ENCODE peak calls at places on chromosomes 4 and X, in five cellular contexts. C, J, F, Y and E are unnamed samples.

GRCh38 chr4:14871676-14872430 is 130.4 kb upstream of the CPEB2 start:
- DNase-seq in C (no peak), J (no peak), F (no peak), Y (no peak), E (no peak)

GRCh38 chr4:163165217-163166017 is 1.3 kb downstream of the NAF1 start:
- DNase-seq in C (no peak), J (no peak), F (no peak), Y (no peak), E (no peak)

GRCh38 chrX:25015486-25016360 is at the start of gene ARX:
- DNase-seq in C (peak), J (no peak), F (no peak), Y (no peak), E (no peak)

GRCh38 chr4:101356928-101357327 is 9.6 kb upstream of the PPP3CA start:
- DNase-seq in C (peak), J (no peak), F (no peak), Y (no peak), E (no peak)

GRCh38 chrX:35680940-35681346 is 117.2 kb upstream of the MAGEB16 start:
- DNase-seq in C (no peak), J (no peak), F (no peak), Y (no peak), E (no peak)

GRCh38 chr4:56388311-56388710 is 1.0 kb upstream of the AASDH start:
- DNase-seq in C (no peak), J (no peak), F (no peak), Y (no peak), E (no peak)

GRCh38 chr4:42843694-42844093 is 48.8 kb upstream of the GRXCR1 start:
- DNase-seq in C (no peak), J (no peak), F (no peak), Y (no peak), E (no peak)

GRCh38 chrX:49137492-49137891 is 14.0 kb upstream of the GPKOW start:
- DNase-seq in C (no peak), J (no peak), F (no peak), Y (no peak), E (no peak)

GRCh38 chrX:150693782-150694574 is 782 bp downstream of the MTMR1 start:
- DNase-seq in C (peak), J (peak), F (peak), Y (peak), E (peak)

GRCh38 chr4:51830146-51830545 is 12.8 kb upstream of the DCUN1D4 start:
- DNase-seq in C (no peak), J (no peak), F (no peak), Y (no peak), E (no peak)

GRCh38 chrX:130704053-130705038 is 198.7 kb downstream of the ENOX2 start:
- DNase-seq in C (peak), J (no peak), F (no peak), Y (no peak), E (no peak)

GRCh38 chr4:53706422-53707032 is 115.2 kb upstream of the LNX1 start:
- DNase-seq in C (peak), J (no peak), F (no peak), Y (no peak), E (no peak)

GRCh38 chr4:110296892-110297291 is 98.5 kb upstream of the ELOVL6 start:
- DNase-seq in C (no peak), J (no peak), F (no peak), Y (no peak), E (no peak)

GRCh38 chr4:42985971-42986370 is 93.5 kb downstream of the GRXCR1 start:
- DNase-seq in C (no peak), J (no peak), F (no peak), Y (no peak), E (no peak)

GRCh38 chr4:98688416-98689290 is 30.2 kb upstream of the TSPAN5 start:
- DNase-seq in C (peak), J (no peak), F (no peak), Y (no peak), E (peak)

GRCh38 chr4:56931924-56932323 is 24.2 kb downstream of the REST start:
- DNase-seq in C (no peak), J (no peak), F (no peak), Y (no peak), E (no peak)

GRCh38 chrX:65136424-65136823 is 160.2 kb upstream of the ZC4H2 start:
- DNase-seq in C (no peak), J (no peak), F (no peak), Y (no peak), E (no peak)

GRCh38 chrX:134969726-134970125 is 21.1 kb upstream of the SMIM10 start:
- DNase-seq in C (peak), J (no peak), F (no peak), Y (no peak), E (no peak)

GRCh38 chrX:68728186-68728585 is 80.7 kb downstream of the STARD8 start:
- DNase-seq in C (no peak), J (no peak), F (no peak), Y (no peak), E (no peak)

GRCh38 chr4:1598641-1599481 is 85.3 kb downstream of the FAM53A start:
- DNase-seq in C (no peak), J (no peak), F (no peak), Y (no peak), E (no peak)

GRCh38 chr4:77777135-77777777 is 41.9 kb downstream of the CNOT6L start:
- DNase-seq in C (peak), J (no peak), F (no peak), Y (no peak), E (no peak)

GRCh38 chr4:78395642-78396041 is 155.9 kb upstream of the ANXA3 start:
- DNase-seq in C (no peak), J (no peak), F (no peak), Y (no peak), E (no peak)

GRCh38 chrX:40104649-40105015 is 6.9 kb upstream of the BCOR start:
- DNase-seq in C (peak), J (peak), F (no peak), Y (peak), E (no peak)

GRCh38 chr4:77175201-77175610 is 18.2 kb downstream of the CCNG2 start:
- DNase-seq in C (no peak), J (no peak), F (no peak), Y (no peak), E (no peak)

GRCh38 chrX:152819732-152820131 is 10.8 kb downstream of the CETN2 start:
- DNase-seq in C (peak), J (no peak), F (no peak), Y (no peak), E (no peak)

GRCh38 chr4:40316333-40316781 is 18.8 kb upstream of the CHRNA9 start:
- DNase-seq in C (peak), J (no peak), F (no peak), Y (no peak), E (peak)

GRCh38 chrX:110026099-110026844 is 23.4 kb downstream of the TMEM164 start:
- DNase-seq in C (peak), J (no peak), F (no peak), Y (no peak), E (no peak)

GRCh38 chrX:118272237-118272636 is 73.7 kb upstream of the WDR44 start:
- DNase-seq in C (peak), J (no peak), F (no peak), Y (no peak), E (no peak)

GRCh38 chr4:143513314-143514211 is at the start of gene SMARCA5:
- DNase-seq in C (peak), J (peak), F (peak), Y (peak), E (peak)

GRCh38 chr4:143512978-143513313 is 556 bp upstream of the SMARCA5 start:
- DNase-seq in C (no peak), J (no peak), F (no peak), Y (no peak), E (no peak)

GRCh38 chr4:143515905-143516304 is 2.4 kb downstream of the SMARCA5 start:
- DNase-seq in C (no peak), J (no peak), F (no peak), Y (no peak), E (no peak)

GRCh38 chr4:143514432-143514831 is 930 bp downstream of the SMARCA5 start:
- DNase-seq in C (peak), J (peak), F (no peak), Y (peak), E (peak)

GRCh38 chr4:143517764-143518163 is 4.3 kb downstream of the SMARCA5 start:
- DNase-seq in C (no peak), J (no peak), F (no peak), Y (no peak), E (no peak)
- H3K4me3 ChIP-seq in C (no peak), J (no peak), F (no peak), Y (no peak), E (no peak)

GRCh38 chrX:38819163-38819562 is 17.9 kb downstream of the MID1IP1 start:
- DNase-seq in C (no peak), J (no peak), F (no peak), Y (no peak), E (no peak)
- H3K4me3 ChIP-seq in C (no peak), J (no peak), F (no peak), Y (no peak), E (no peak)

GRCh38 chr4:186020793-186021407 is 48.1 kb upstream of the TLR3 start:
- DNase-seq in C (no peak), J (no peak), F (no peak), Y (no peak), E (no peak)
- H3K4me3 ChIP-seq in C (no peak), J (no peak), F (no peak), Y (no peak), E (no peak)

DNA sequence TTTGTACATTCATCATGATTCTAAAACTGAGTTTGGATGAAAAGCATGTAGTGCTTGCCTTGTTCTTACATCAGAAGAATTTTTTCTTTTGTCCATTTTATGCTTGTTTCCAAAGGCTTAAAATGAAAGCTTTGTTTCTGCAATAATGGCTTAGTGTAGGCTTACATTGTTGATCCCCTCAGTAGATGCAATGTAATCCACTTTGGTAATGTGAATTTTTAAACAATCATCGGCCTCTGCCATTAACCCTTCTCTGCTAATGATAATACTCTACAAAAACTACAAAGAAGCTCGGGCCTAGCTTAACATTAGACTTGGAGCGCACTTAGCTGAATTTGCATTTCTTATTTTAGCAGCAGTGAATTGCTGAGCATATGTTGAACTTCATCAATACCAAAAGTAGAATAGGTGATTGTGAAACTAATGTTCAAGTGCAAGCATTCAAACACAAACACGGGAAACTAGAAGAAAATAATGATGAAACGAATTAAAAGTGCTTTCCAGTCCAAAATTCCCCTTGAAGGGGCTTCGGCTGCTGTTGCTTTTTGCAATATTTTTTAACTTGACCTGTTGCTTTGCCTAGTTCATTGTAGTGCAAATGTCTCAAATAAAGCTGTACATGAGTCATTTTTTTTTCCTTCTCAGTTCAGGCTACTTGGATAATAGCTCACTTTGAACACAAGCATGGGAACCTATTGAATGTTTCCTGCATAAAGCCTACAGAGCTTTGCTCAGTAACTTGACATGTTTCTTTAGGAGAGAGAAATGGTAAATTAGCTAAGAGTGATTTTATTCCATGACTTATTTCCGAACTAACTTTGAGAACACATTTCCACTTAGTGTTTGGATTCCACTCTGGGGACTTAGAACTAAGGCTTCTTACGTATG is 66.5 kb downstream of the SLIT2 start:
- DNase-seq in C (peak), J (no peak), F (no peak), Y (no peak), E (no peak)
- H3K4me3 ChIP-seq in C (peak), J (no peak), F (no peak), Y (no peak), E (no peak)

GRCh38 chr4:13645075-13645474 is 17.6 kb upstream of the BOD1L1 start:
- DNase-seq in C (no peak), J (no peak), F (no peak), Y (no peak), E (no peak)

GRCh38 chr4:13642163-13642562 is 14.6 kb upstream of the BOD1L1 start:
- DNase-seq in C (peak), J (no peak), F (no peak), Y (no peak), E (no peak)

GRCh38 chr4:13642576-13642975 is 15.1 kb upstream of the BOD1L1 start:
- DNase-seq in C (peak), J (peak), F (no peak), Y (no peak), E (no peak)

GRCh38 chr4:13641084-13641483 is 13.6 kb upstream of the BOD1L1 start:
- DNase-seq in C (no peak), J (peak), F (no peak), Y (no peak), E (no peak)

DNA sequence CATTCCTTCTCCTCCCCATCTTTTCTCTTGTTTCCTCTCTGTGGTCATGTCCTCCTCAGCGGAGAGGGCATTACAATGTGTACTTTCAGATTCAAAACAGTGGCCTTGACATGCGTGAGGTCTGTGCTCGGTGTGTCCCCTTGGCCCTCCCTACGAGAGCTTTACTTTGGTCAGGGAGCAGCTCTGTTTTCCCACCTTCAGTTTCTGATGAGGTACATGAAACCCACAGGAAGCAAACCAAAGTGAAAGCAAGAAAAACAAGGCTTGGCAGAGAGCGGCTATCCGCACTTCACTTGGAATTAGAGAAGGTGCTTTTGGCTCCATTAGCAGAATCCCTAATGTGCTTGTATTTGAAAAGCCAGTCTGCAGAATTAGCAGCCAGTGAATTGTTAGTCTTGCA is 19.5 kb upstream of the BOD1L1 start:
- DNase-seq in C (no peak), J (no peak), F (no peak), Y (no peak), E (no peak)
- H3K4me3 ChIP-seq in C (peak), J (no peak), F (no peak), Y (no peak), E (no peak)

GRCh38 chr4:102685768-102686167 is 75.0 kb downstream of the MANBA start:
- DNase-seq in C (no peak), J (no peak), F (no peak), Y (no peak), E (no peak)

GRCh38 chr4:102684605-102685052 is 76.1 kb downstream of the MANBA start:
- DNase-seq in C (peak), J (no peak), F (no peak), Y (no peak), E (no peak)

GRCh38 chr4:102687373-102687981 is 73.3 kb downstream of the MANBA start:
- DNase-seq in C (peak), J (no peak), F (no peak), Y (no peak), E (no peak)

GRCh38 chr4:102683846-102684581 is 76.8 kb downstream of the MANBA start:
- DNase-seq in C (no peak), J (no peak), F (no peak), Y (no peak), E (no peak)

DNA sequence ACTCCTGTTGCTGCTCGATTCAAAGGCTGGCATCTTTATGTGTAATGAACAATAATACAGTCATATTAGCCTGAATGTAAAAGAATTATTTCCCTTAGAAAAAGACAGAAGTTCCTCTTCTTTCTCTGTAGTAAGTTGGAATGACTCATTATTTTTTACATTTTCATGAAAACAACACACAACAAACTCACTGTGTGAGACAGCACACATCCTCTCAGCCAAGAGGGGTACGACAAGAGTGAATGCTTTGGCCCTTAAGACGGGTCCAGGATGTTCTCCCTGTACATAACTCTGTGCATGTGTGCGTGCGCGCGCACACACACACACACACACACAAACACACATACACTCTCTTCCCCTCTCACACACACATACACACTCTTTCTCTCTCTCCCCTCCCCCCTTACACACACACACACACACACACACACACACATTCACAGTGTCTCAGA is 72.8 kb downstream of the MANBA start:
- DNase-seq in C (no peak), J (no peak), F (no peak), Y (no peak), E (no peak)
- H3K4me3 ChIP-seq in C (no peak), J (no peak), F (no peak), Y (no peak), E (no peak)

DNA sequence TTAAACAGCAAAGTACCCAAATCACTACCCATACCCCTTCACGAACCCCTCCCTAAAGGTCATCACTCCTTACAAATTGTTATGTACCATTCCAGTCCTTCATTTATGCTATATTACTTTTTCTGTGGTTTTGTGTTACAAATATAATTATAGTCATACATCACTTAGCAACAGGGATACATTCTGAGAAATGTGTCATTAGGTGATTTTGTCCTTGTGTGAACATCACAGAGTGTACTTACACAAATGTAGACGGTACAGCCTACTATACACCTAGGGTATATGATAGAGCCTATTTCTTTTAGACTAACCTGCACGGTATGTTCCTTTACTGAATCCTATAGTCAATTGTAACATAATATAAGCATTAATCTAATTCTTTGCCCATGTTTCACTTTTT is 61.9 kb downstream of the ASB9 start:
- DNase-seq in C (no peak), J (no peak), F (no peak), Y (no peak), E (no peak)
- H3K4me3 ChIP-seq in C (no peak), J (no peak), F (no peak), Y (no peak), E (no peak)